ENCODE peak calls at places on chromosomes 11 and 22, in nine cellular contexts. V, A, N, W, Z, M, C, D and U are unnamed samples.

GRCh38 chr22:20191000-20191515 is 40.2 kb upstream of the CCDC188 start:
- DNase-seq in M (no peak), D (no peak), Z (no peak), N (no peak), W (no peak), A (no peak), C (no peak), V (no peak), U (no peak)

GRCh38 chr11:10540546-10540914 is 457 bp downstream of the RNF141 start:
- DNase-seq in A (no peak), N (no peak), V (no peak), Z (peak), D (peak), C (peak), W (peak), M (peak), U (no peak)

GRCh38 chr22:31346255-31346732 is at the start of gene PATZ1:
- DNase-seq in D (peak), W (peak), V (peak), N (peak), C (peak), A (peak), M (peak), Z (peak), U (peak)

GRCh38 chr22:46397951-46398350 is 62.4 kb downstream of the TRMU start:
- DNase-seq in M (no peak), V (no peak), Z (no peak), A (no peak), C (no peak), W (no peak), D (no peak), N (no peak), U (no peak)

GRCh38 chr11:94477644-94478043 is 16.0 kb downstream of the MRE11 start:
- DNase-seq in A (no peak), Z (no peak), D (no peak), M (no peak), N (no peak), C (no peak), W (no peak), V (no peak), U (no peak)

GRCh38 chr11:65781962-65782815 is 1.4 kb upstream of the AP5B1 start:
- DNase-seq in M (no peak), N (no peak), Z (no peak), A (no peak), V (no peak), C (no peak), W (no peak), D (no peak), U (no peak)

GRCh38 chr11:134271978-134272377 is 4.2 kb upstream of the GLB1L3 start:
- DNase-seq in M (no peak), C (no peak), Z (no peak), N (no peak), A (no peak), D (no peak), W (no peak), V (no peak), U (no peak)

GRCh38 chr11:19409307-19409706 is 168.6 kb upstream of the E2F8 start:
- DNase-seq in M (no peak), A (no peak), V (no peak), Z (no peak), N (no peak), D (no peak), W (no peak), C (no peak), U (no peak)

GRCh38 chr11:92591551-92591950 is 366.9 kb downstream of the FAT3 start:
- DNase-seq in Z (no peak), V (no peak), M (no peak), W (no peak), A (no peak), N (no peak), D (no peak), C (no peak), U (no peak)

GRCh38 chr11:128086794-128087193 is 500.6 kb downstream of the ETS1 start:
- DNase-seq in C (no peak), A (no peak), V (no peak), D (no peak), N (no peak), M (no peak), W (no peak), Z (no peak), U (no peak)

GRCh38 chr22:29245626-29246385 is 22.0 kb downstream of the RHBDD3 start:
- DNase-seq in N (peak), V (peak), Z (peak), W (peak), M (peak), C (peak), A (peak), D (peak), U (peak)

GRCh38 chr11:94141511-94142307 is 13.1 kb downstream of the PANX1 start:
- DNase-seq in W (no peak), M (no peak), A (no peak), D (no peak), V (no peak), Z (no peak), C (no peak), N (peak), U (no peak)

GRCh38 chr11:58813693-58814092 is 30.8 kb downstream of the GLYATL2 start:
- DNase-seq in D (no peak), A (no peak), V (no peak), W (no peak), M (no peak), N (peak), Z (no peak), C (no peak), U (no peak)

GRCh38 chr22:46079861-46080821 is 70.2 kb upstream of the PPARA start:
- DNase-seq in Z (peak), M (peak), D (peak), N (peak), A (no peak), C (no peak), W (peak), V (peak), U (peak)

GRCh38 chr11:115996808-115997188 is 492.6 kb upstream of the CADM1 start:
- DNase-seq in V (no peak), D (no peak), C (no peak), A (no peak), Z (no peak), N (no peak), M (no peak), W (no peak), U (no peak)

GRCh38 chr22:37254206-37254866 is 10.3 kb upstream of the RAC2 start:
- DNase-seq in V (peak), A (no peak), Z (no peak), M (no peak), N (peak), C (no peak), W (no peak), D (no peak), U (no peak)

GRCh38 chr11:121571466-121571865 is 118.7 kb upstream of the SORL1-AS1 start:
- DNase-seq in N (no peak), A (no peak), Z (no peak), W (no peak), C (no peak), M (no peak), D (no peak), V (no peak), U (no peak)

GRCh38 chr11:33329705-33330329 is 72.6 kb downstream of the HIPK3 start:
- DNase-seq in D (peak), V (peak), N (peak), A (peak), W (peak), M (peak), C (no peak), Z (peak), U (no peak)

GRCh38 chr22:20994902-20995241 is 7.0 kb downstream of the THAP7 start:
- DNase-seq in N (no peak), W (no peak), A (no peak), Z (no peak), C (no peak), M (no peak), D (no peak), V (no peak), U (no peak)

GRCh38 chr11:116217006-116217405 is 555.8 kb downstream of the BUD13 start:
- DNase-seq in V (peak), C (peak), N (peak), W (peak), M (peak), Z (no peak), D (peak), A (no peak), U (peak)

GRCh38 chr11:44221486-44221885 is 88.5 kb downstream of the ALX4 start:
- DNase-seq in D (no peak), W (no peak), A (no peak), C (no peak), V (no peak), N (no peak), Z (no peak), M (no peak), U (no peak)

GRCh38 chr11:126495806-126496205 is 140.3 kb downstream of the ST3GAL4 start:
- DNase-seq in N (no peak), A (no peak), W (no peak), D (peak), C (no peak), V (no peak), M (no peak), Z (no peak), U (no peak)

GRCh38 chr11:121352301-121352891 is 59.8 kb downstream of the SC5D start:
- DNase-seq in W (no peak), C (no peak), A (no peak), Z (no peak), M (no peak), V (no peak), D (peak), N (no peak), U (peak)

GRCh38 chr11:43819926-43820325 is 60.7 kb upstream of the ALKBH3 start:
- DNase-seq in C (no peak), M (no peak), V (no peak), A (no peak), D (no peak), N (no peak), Z (no peak), W (no peak), U (no peak)

GRCh38 chr11:14499178-14499559 is 442 bp downstream of the COPB1 start:
- DNase-seq in W (peak), C (peak), N (peak), Z (peak), V (peak), M (no peak), A (no peak), D (no peak), U (peak)

GRCh38 chr11:36453678-36454077 is 56.4 kb downstream of the TRAF6 start:
- DNase-seq in C (no peak), D (no peak), M (no peak), V (peak), Z (no peak), A (no peak), W (no peak), N (peak), U (no peak)

GRCh38 chr11:19359425-19360000 is 118.8 kb upstream of the E2F8 start:
- DNase-seq in M (no peak), A (no peak), Z (no peak), W (no peak), D (no peak), C (no peak), N (no peak), V (peak), U (no peak)

GRCh38 chr22:49699476-49699875 is 128.2 kb downstream of the BRD1 start:
- DNase-seq in A (no peak), V (no peak), C (no peak), W (no peak), N (no peak), M (no peak), Z (no peak), D (no peak), U (no peak)

GRCh38 chr22:49697047-49697446 is 130.6 kb downstream of the BRD1 start:
- DNase-seq in D (no peak), M (no peak), C (no peak), N (no peak), W (no peak), A (no peak), Z (no peak), V (no peak), U (no peak)

GRCh38 chr22:49701380-49702067 is 126.1 kb downstream of the BRD1 start:
- DNase-seq in M (no peak), V (no peak), Z (no peak), D (no peak), C (no peak), A (no peak), W (no peak), N (peak), U (no peak)

GRCh38 chr22:49702068-49702397 is 125.6 kb downstream of the BRD1 start:
- DNase-seq in N (no peak), D (no peak), A (no peak), Z (no peak), C (no peak), M (no peak), V (no peak), W (no peak), U (no peak)

GRCh38 chr22:49699928-49700498 is 127.7 kb downstream of the BRD1 start:
- DNase-seq in N (no peak), D (no peak), Z (no peak), C (no peak), W (no peak), A (no peak), M (no peak), V (no peak), U (no peak)
- H3K27ac ChIP-seq in N (no peak), D (no peak), Z (no peak), C (no peak), W (no peak), A (no peak), M (no peak), V (no peak), U (no peak)

DNA sequence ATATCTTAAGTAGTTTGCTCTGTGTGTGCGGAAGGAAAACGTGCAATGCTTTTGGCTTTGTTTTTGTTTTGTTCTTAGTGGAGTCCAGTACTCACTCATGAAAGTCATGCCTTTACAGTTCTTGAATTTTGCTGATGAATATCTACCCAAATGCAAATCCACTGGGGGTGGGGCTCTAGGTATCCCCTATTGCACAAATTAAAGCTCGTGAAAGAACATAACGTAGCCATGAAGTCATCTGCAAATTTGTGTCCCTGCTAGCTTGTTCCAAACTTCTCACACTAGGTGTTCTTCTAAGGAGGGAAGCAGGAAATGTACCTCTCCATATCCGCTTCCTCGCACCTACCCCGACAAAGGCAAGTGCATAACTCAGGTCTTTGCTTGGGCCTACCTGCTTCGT is 118.9 kb downstream of the MICAL3 start:
- DNase-seq in Z (no peak), V (no peak), N (no peak), M (no peak), D (no peak), W (no peak), A (no peak), C (no peak), U (no peak)
- H3K27ac ChIP-seq in Z (no peak), V (no peak), N (no peak), M (no peak), D (peak), W (no peak), A (no peak), C (no peak), U (peak)

GRCh38 chr11:26901162-26901561 is 92.8 kb upstream of the FIBIN start:
- DNase-seq in Z (peak), D (no peak), V (no peak), N (no peak), W (no peak), M (no peak), C (no peak), A (no peak), U (no peak)

GRCh38 chr11:26905368-26905767 is 88.5 kb upstream of the FIBIN start:
- DNase-seq in W (no peak), Z (no peak), C (no peak), A (no peak), D (no peak), V (peak), M (no peak), N (no peak), U (no peak)

GRCh38 chr11:26909429-26910009 is 84.4 kb upstream of the FIBIN start:
- DNase-seq in A (no peak), Z (no peak), D (no peak), W (no peak), M (no peak), C (no peak), V (no peak), N (no peak), U (no peak)

GRCh38 chr11:26904114-26904513 is 89.8 kb upstream of the FIBIN start:
- DNase-seq in N (no peak), W (no peak), V (no peak), Z (no peak), M (no peak), A (no peak), C (no peak), D (no peak), U (no peak)

DNA sequence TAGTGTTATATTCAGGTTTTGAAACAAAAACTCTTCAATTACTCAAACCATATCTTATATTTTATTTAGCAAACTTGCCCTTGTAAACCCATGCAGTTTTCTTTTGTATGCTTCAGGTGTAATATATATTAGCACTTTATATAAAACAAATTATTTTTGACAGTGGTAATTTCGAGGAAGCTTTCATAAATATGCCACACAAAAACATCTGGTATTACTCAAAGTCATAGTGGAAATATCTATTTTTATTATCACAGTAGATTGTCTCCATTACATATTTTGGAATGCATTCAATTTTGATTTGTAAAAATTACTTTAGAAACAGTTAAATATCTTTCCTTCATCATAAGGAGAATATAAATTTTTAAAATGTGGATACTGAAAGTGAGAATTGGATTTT is 89.1 kb upstream of the FIBIN start:
- DNase-seq in N (no peak), Z (no peak), C (no peak), D (no peak), M (no peak), W (no peak), A (no peak), V (no peak), U (no peak)
- H3K27ac ChIP-seq in N (no peak), Z (peak), C (no peak), D (no peak), M (no peak), W (no peak), A (no peak), V (no peak), U (no peak)

GRCh38 chr11:120208777-120209176 is 2.1 kb upstream of the OAF start:
- DNase-seq in N (peak), W (no peak), Z (peak), M (peak), D (no peak), C (peak), V (peak), A (no peak), U (no peak)

GRCh38 chr11:120211522-120212258 is 858 bp downstream of the OAF start:
- DNase-seq in M (no peak), C (no peak), D (no peak), N (peak), W (no peak), V (peak), Z (no peak), A (no peak), U (no peak)

GRCh38 chr11:120210651-120211521 is at the start of gene OAF:
- DNase-seq in C (peak), V (peak), D (peak), A (peak), Z (peak), W (peak), N (peak), M (peak), U (peak)

GRCh38 chr11:120208012-120208441 is 2.8 kb upstream of the OAF start:
- DNase-seq in A (no peak), M (no peak), W (peak), N (no peak), D (no peak), V (no peak), C (no peak), Z (no peak), U (no peak)

GRCh38 chr11:120209750-120210650 is 832 bp upstream of the OAF start:
- DNase-seq in W (peak), Z (no peak), A (no peak), D (no peak), V (peak), N (no peak), M (no peak), C (no peak), U (no peak)
- H3K27ac ChIP-seq in W (peak), Z (peak), A (no peak), D (peak), V (peak), N (peak), M (peak), C (no peak), U (peak)